ENCODE peak calls at places on chromosomes 4 and X, in four cellular contexts. O, B, Q and Z are unnamed samples.

GRCh38 chr4:175412161-175412560 is 399.9 kb downstream of the GPM6A start:
- DNase-seq in Q (peak; percentile 10), B (no peak), O (no peak), Z (no peak)

GRCh38 chrX:77493677-77494553 is 46.7 kb downstream of the FGF16 start:
- DNase-seq in Q (no peak), B (no peak), O (peak; percentile 61), Z (no peak)

GRCh38 chr4:82745173-82745842 is 53.3 kb downstream of the SCD5 start:
- DNase-seq in O (peak; percentile 67), Q (no peak), B (no peak), Z (no peak)

GRCh38 chr4:76589402-76589801 is 154.4 kb downstream of the SHROOM3 start:
- DNase-seq in O (peak; percentile 24), B (no peak), Q (no peak), Z (no peak)

GRCh38 chrX:152137771-152138387 is 498 bp downstream of the MAGEA10 start:
- DNase-seq in Q (no peak), O (no peak), B (no peak), Z (no peak)

GRCh38 chrX:48278958-48279357 is 23.8 kb downstream of the SSX1 start:
- DNase-seq in B (peak; percentile 11), Q (no peak), O (no peak), Z (no peak)

GRCh38 chr4:27338530-27338929 is 477.9 kb downstream of the STIM2 start:
- DNase-seq in O (no peak), B (no peak), Q (no peak), Z (no peak)

GRCh38 chr4:126776361-126776760 is 856.4 kb upstream of the INTU start:
- DNase-seq in B (no peak), Q (no peak), O (no peak), Z (no peak)

GRCh38 chrX:115030635-115031034 is 13.2 kb upstream of the IL13RA2 start:
- DNase-seq in Q (no peak), O (no peak), B (no peak), Z (no peak)

GRCh38 chr4:119626420-119626819 is 2.2 kb downstream of the PDE5A start:
- DNase-seq in B (no peak), Q (no peak), O (no peak), Z (no peak)

GRCh38 chrX:37800762-37801161 is 20.9 kb downstream of the CYBB start:
- DNase-seq in Q (no peak), O (no peak), B (no peak), Z (no peak)

GRCh38 chrX:135522878-135523693 is 2.6 kb downstream of the INTS6L start:
- DNase-seq in Q (no peak), B (no peak), O (no peak), Z (no peak)

GRCh38 chr4:110188113-110188512 is 10.3 kb downstream of the ELOVL6 start:
- DNase-seq in B (no peak), Q (no peak), O (no peak), Z (no peak)

GRCh38 chr4:46277165-46277951 is 112.6 kb downstream of the GABRA2 start:
- DNase-seq in Q (no peak), B (no peak), O (no peak), Z (no peak)

DNA sequence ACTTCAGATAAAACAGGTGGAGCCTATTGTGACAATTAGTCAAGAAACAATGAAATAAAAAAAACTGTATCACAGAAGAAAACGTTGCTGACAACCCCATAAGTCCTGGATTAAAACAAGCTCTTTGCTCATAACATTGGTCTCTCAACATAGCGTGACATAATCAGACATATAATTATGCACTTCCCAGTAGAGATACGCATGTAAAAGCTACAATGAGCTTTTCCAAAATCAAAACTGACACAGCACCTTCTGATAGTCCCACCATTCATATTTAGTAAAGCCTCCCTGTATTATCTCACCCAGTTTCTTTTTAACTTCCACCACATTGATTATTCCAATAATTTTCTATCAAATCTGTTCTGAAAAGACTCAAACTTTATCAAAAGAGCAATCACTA is 372.1 kb upstream of the SMIM31 start:
- DNase-seq in B (no peak), Q (no peak), O (no peak), Z (no peak)
- H3K4me3 ChIP-seq in B (no peak overlapping the region), Q (no peak overlapping the region), O (no peak overlapping the region), Z (no peak overlapping the region)

GRCh38 chr4:8373270-8373972 is 67.1 kb downstream of the ACOX3 start:
- DNase-seq in Q (peak; percentile 48), B (no peak), O (no peak), Z (peak; percentile 53)

GRCh38 chr4:8373973-8374545 is 66.5 kb downstream of the ACOX3 start:
- DNase-seq in Q (peak; percentile 66), O (no peak), B (no peak), Z (peak; percentile 28)

GRCh38 chr4:8376361-8377102 is 64.0 kb downstream of the ACOX3 start:
- DNase-seq in O (no peak), B (no peak), Q (peak; percentile 65), Z (peak; percentile 59)

GRCh38 chr4:8377103-8378075 is 63.1 kb downstream of the ACOX3 start:
- DNase-seq in Q (peak; percentile 68), O (no peak), B (no peak), Z (peak; percentile 35)

DNA sequence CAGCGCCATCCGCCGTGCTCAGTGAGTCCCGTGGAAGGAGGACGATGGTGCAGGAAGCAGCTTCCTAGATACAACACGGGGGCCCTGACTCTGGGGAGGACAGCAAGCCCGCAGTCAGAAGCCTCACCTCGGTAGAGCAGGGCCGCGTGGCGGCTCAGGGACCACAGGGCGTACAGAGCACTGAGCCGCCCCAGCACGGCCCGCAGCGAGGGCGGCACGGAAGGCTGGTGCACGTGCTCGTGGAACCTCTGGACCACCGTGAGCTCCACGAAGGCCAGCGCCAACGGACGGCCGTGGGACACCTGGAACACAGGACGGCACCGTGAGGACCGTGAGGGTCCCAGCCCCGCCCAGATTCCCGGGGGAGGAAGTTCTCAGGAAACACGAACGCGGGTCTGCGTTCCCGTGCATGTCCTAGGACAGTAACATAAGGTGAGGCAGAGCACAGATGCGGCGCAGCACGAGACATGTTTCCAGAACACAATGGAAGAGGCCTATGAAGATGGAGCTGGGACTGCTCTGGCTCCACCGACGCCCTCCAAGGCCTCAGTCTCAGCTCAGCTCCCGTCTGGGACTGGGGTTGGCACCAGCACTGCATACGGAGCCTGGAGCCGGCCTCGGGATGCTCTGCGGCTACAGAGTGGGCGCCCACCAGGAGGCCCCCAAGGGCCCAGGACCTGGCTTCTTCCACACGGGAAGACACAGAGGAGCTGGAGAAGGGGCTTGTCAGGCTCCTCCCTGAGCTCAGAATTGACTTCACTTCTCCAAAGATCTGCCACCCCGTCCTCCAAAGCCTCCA is 65.5 kb downstream of the ACOX3 start:
- DNase-seq in Q (peak; percentile 78), B (no peak), O (no peak), Z (peak; percentile 75)
- H3K36me3 ChIP-seq in Q (no peaks in the 10 kb centered on the region), B (peaks cover 28% of the 10 kb centered on the region), O (no peaks in the 10 kb centered on the region), Z (no peaks in the 10 kb centered on the region)

GRCh38 chrX:46712733-46713132 is 46.2 kb downstream of the SLC9A7 start:
- DNase-seq in O (no peak), B (no peak), Q (no peak), Z (no peak)

GRCh38 chrX:46715521-46715920 is 43.4 kb downstream of the SLC9A7 start:
- DNase-seq in Q (no peak), O (no peak), B (no peak), Z (no peak)

GRCh38 chrX:46715997-46716396 is 42.9 kb downstream of the SLC9A7 start:
- DNase-seq in B (no peak), Q (no peak), O (no peak), Z (no peak)

GRCh38 chrX:46710927-46711623 is 47.8 kb downstream of the SLC9A7 start:
- DNase-seq in B (no peak), Q (no peak), O (peak; percentile 17), Z (no peak)

GRCh38 chrX:46713672-46714487 is 45.0 kb downstream of the SLC9A7 start:
- DNase-seq in Q (no peak), B (no peak), O (no peak), Z (no peak)
- H3K27ac ChIP-seq in Q (no peak overlapping the region), B (no peak overlapping the region), O (no peak overlapping the region), Z (no peak overlapping the region)

GRCh38 chrX:54496517-54496852 is 451 bp upstream of the FGD1 start:
- DNase-seq in B (no peak), O (no peak), Q (no peak), Z (no peak)
- H3K4me3 ChIP-seq in B (peak overlapping the region; percentile 63), O (peak overlapping the region; percentile 66), Q (peak overlapping the region; percentile 46), Z (no peak overlapping the region)

GRCh38 chr4:152666946-152667345 is 12.9 kb downstream of the TMEM154 start:
- DNase-seq in Q (no peak), B (no peak), O (no peak), Z (no peak)

GRCh38 chr4:152672403-152673092 is 7.2 kb downstream of the TMEM154 start:
- DNase-seq in B (no peak), O (no peak), Q (no peak), Z (no peak)

GRCh38 chr4:152667781-152668180 is 12.0 kb downstream of the TMEM154 start:
- DNase-seq in B (no peak), Q (no peak), O (no peak), Z (no peak)

GRCh38 chr4:152665691-152666410 is 13.9 kb downstream of the TMEM154 start:
- DNase-seq in Q (no peak), B (no peak), O (no peak), Z (no peak)

DNA sequence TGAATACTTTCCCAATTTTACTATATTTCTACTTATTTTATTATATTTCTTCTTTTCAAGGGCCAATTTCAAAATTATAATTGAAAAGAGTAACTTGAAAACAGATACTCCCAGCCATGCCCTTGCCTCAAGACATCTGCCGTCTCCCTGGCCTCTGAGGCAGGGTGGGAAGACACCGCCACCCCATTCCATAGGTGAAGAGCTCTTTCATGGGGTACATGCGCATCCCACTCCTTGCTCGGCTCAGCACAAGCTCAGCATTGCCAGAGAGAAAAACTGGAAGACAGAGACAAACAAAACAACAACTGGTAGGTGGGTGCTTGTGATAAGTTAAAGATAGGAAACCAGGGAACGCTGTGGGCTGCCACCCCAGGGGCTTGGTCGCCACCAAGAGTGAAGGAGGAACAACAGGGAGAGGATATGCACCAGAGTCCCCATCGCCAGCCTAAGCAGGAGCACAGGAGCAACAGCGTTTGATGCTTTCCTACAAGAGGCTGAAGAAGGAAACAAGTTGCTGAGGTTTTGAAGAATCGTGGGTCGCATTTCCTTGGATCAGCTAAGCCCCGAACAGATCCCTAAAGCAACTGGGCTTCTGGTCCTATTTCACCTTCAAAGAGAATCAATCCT is 11.3 kb downstream of the TMEM154 start:
- DNase-seq in Q (no peak), B (no peak), O (no peak), Z (no peak)
- H3K36me3 ChIP-seq in Q (no peaks in the 10 kb centered on the region), B (no peaks in the 10 kb centered on the region), O (no peaks in the 10 kb centered on the region), Z (no peaks in the 10 kb centered on the region)